ENCODE peak calls at places on chromosomes 5 and 9, in ten cellular contexts. B is stimulated activated CD4-positive, alpha-beta T cell treated with anti-CD3 and anti-CD28 coated beads, Interleukin-15, amount 100 ng/mL, for 1 hour; Q is glomerular endothelial cell; F is activated CD8-positive, alpha-beta T cell treated with anti-CD3 and anti-CD28 coated beads, Interleukin-2, amount 10 ng/mL, durations not matched to agents 7 days and 5 days; Y is NCI-H748 treated with DMSO at 0.1 percent for 48 hours; E is foreskin fibroblast; R is cardiac muscle cell; U is activated naive CD4-positive, alpha-beta T cell treated with anti-CD3 and anti-CD28 coated beads, Interleukin-2, amount 50 U/mL, for 72 hours; H is GM13976; D is AML-193. I is an unnamed sample.

GRCh38 chr9:16821344-16821743 is 49.1 kb downstream of the BNC2 start:
- DNase-seq in F (no peak), H (no peak), B (no peak), R (no peak), D (no peak), Y (no peak), U (no peak), Q (no peak), E (no peak), I (no peak)

GRCh38 chr5:136424835-136425694 is 59.7 kb upstream of the TRPC7 start:
- DNase-seq in Q (peak), Y (peak), E (peak), B (peak), U (no peak), F (peak), R (peak), D (peak), H (peak), I (peak)

GRCh38 chr5:176317534-176318374 is 43.8 kb downstream of the KIAA1191 start:
- DNase-seq in E (no peak), D (no peak), F (no peak), B (no peak), H (no peak), U (no peak), Q (no peak), R (no peak), Y (no peak), I (no peak)

GRCh38 chr5:98455660-98456059 is 317.8 kb upstream of the RGMB start:
- DNase-seq in Q (no peak), U (no peak), R (no peak), E (peak), Y (no peak), B (no peak), F (no peak), H (no peak), D (no peak), I (no peak)

GRCh38 chr5:68227532-68228160 is 12.1 kb downstream of the PIK3R1 start:
- DNase-seq in U (no peak), B (no peak), H (no peak), Q (no peak), D (no peak), R (no peak), E (no peak), F (no peak), Y (no peak), I (no peak)

GRCh38 chr5:137504916-137505315 is 5.8 kb upstream of the SPOCK1 start:
- DNase-seq in U (no peak), F (no peak), H (no peak), D (no peak), Y (no peak), B (no peak), Q (no peak), E (no peak), R (no peak), I (no peak)

GRCh38 chr5:155833282-155833681 is 493.7 kb upstream of the SGCD start:
- DNase-seq in U (no peak), Y (no peak), B (no peak), E (no peak), R (no peak), D (no peak), F (no peak), Q (no peak), H (no peak), I (no peak)

GRCh38 chr9:108910402-108910801 is 23.5 kb downstream of the ELP1 start:
- DNase-seq in Q (no peak), Y (no peak), E (no peak), U (no peak), H (no peak), F (no peak), B (no peak), D (no peak), R (no peak), I (no peak)

GRCh38 chr9:36937951-36938350 is 96.1 kb downstream of the PAX5 start:
- DNase-seq in Y (no peak), U (no peak), B (no peak), Q (no peak), E (no peak), R (no peak), D (no peak), F (no peak), H (no peak), I (no peak)

GRCh38 chr5:121962347-121962670 is 534 bp downstream of the SRFBP1 start:
- DNase-seq in B (no peak), Y (no peak), H (peak), R (no peak), E (peak), F (no peak), U (no peak), Q (no peak), D (no peak), I (peak)

GRCh38 chr5:132182366-132183040 is 45.1 kb downstream of the P4HA2 start:
- DNase-seq in U (no peak), D (no peak), Y (no peak), R (no peak), F (no peak), E (peak), B (no peak), Q (no peak), H (no peak), I (no peak)

GRCh38 chr5:124824637-124825158 is 78.3 kb upstream of the ZNF608 start:
- DNase-seq in Y (no peak), H (no peak), R (no peak), B (no peak), Q (peak), D (no peak), F (no peak), U (no peak), E (peak), I (peak)

GRCh38 chr5:141100243-141100805 is at the start of gene PCDHB3:
- DNase-seq in D (peak), U (no peak), E (peak), Y (no peak), Q (no peak), H (no peak), B (peak), R (no peak), F (peak), I (no peak)

GRCh38 chr9:16197578-16198370 is 644.9 kb downstream of the CCDC171 start:
- DNase-seq in B (no peak), Q (no peak), D (no peak), H (no peak), E (peak), R (no peak), F (no peak), U (no peak), Y (no peak), I (no peak)

GRCh38 chr9:105296889-105297288 is 52.4 kb downstream of the SLC44A1 start:
- DNase-seq in D (no peak), E (peak), F (no peak), Q (peak), R (peak), Y (no peak), B (no peak), H (no peak), U (no peak), I (no peak)

GRCh38 chr5:6356578-6357164 is 21.7 kb downstream of the MED10 start:
- DNase-seq in H (no peak), D (no peak), U (no peak), Q (no peak), E (no peak), F (no peak), B (no peak), Y (peak), R (no peak), I (no peak)

GRCh38 chr9:31868830-31869229 is 515.6 kb upstream of the ACO1 start:
- DNase-seq in R (no peak), H (no peak), E (no peak), F (no peak), Y (no peak), B (no peak), Q (no peak), U (no peak), D (no peak), I (no peak)

GRCh38 chr9:112029921-112030444 is 133.4 kb downstream of the UGCG start:
- DNase-seq in D (no peak), F (no peak), R (peak), E (peak), B (no peak), Y (no peak), H (no peak), Q (no peak), U (no peak), I (peak)

GRCh38 chr5:135343417-135343816 is 55.6 kb downstream of the MACROH2A1 start:
- DNase-seq in Y (no peak), D (no peak), R (no peak), F (no peak), E (peak), H (no peak), U (no peak), Q (no peak), B (no peak), I (no peak)

GRCh38 chr5:78886650-78887230 is 98.4 kb downstream of the ARSB start:
- DNase-seq in D (peak), Y (peak), B (no peak), Q (no peak), R (no peak), F (no peak), H (no peak), E (peak), U (no peak), I (peak)

GRCh38 chr5:65555266-65555665 is 7.7 kb downstream of the CENPK start:
- DNase-seq in R (no peak), Y (no peak), F (no peak), H (no peak), Q (no peak), E (peak), D (no peak), U (no peak), B (no peak), I (no peak)

GRCh38 chr5:62284946-62285891 is 20.8 kb upstream of the KIF2A start:
- DNase-seq in U (peak), Y (no peak), H (no peak), R (no peak), Q (no peak), B (peak), E (no peak), F (peak), D (no peak), I (no peak)

GRCh38 chr5:106521701-106522100 is 1149.0 kb downstream of the EFNA5 start:
- DNase-seq in Y (no peak), D (no peak), E (peak), F (no peak), Q (peak), U (no peak), H (no peak), R (no peak), B (no peak), I (no peak)

GRCh38 chr5:87803352-87803751 is 390.6 kb upstream of the CCNH start:
- DNase-seq in R (no peak), B (no peak), U (no peak), Y (no peak), F (no peak), E (no peak), D (no peak), H (no peak), Q (no peak), I (no peak)

GRCh38 chr5:108193021-108193795 is 188.7 kb downstream of the FBXL17 start:
- DNase-seq in B (no peak), U (no peak), H (no peak), R (no peak), F (no peak), D (no peak), Q (no peak), Y (no peak), E (peak), I (no peak)

GRCh38 chr5:157159209-157159751 is 6.8 kb downstream of the GARIN3 start:
- DNase-seq in U (no peak), H (no peak), Y (no peak), E (no peak), Q (no peak), B (no peak), D (no peak), F (peak), R (no peak), I (no peak)

GRCh38 chr9:97327562-97327961 is 20.1 kb downstream of the CCDC180 start:
- DNase-seq in E (no peak), D (no peak), H (no peak), U (no peak), B (no peak), R (no peak), Y (no peak), Q (no peak), F (no peak), I (no peak)

GRCh38 chr5:143258559-143259253 is 144.8 kb downstream of the NR3C1 start:
- DNase-seq in B (no peak), D (no peak), Y (no peak), H (no peak), U (no peak), E (peak), R (no peak), Q (no peak), F (no peak), I (no peak)

GRCh38 chr9:136190656-136191548 is 14.0 kb downstream of the LHX3 start:
- DNase-seq in E (no peak), U (no peak), Q (no peak), F (no peak), Y (no peak), D (no peak), R (no peak), H (no peak), B (no peak), I (no peak)